ENCODE peak calls at places on chromosomes 7 and 10, in seven cellular contexts. One of them, this sample, is unnamed.

GRCh38 chr7:8823486-8823885 is 390.1 kb downstream of the NXPH1 start:
- DNase-seq in lung microvascular endothelial cell: no peak
- DNase-seq in Right ventricle myocardium superior: no peak
- DNase-seq in right lobe of liver: no peak
- DNase-seq in prostate gland: no peak
- DNase-seq in activated gamma-delta T cell treated with anti-CD3 and anti-CD28 coated beads, Interleukin-2, amount 50 U/mL, for 16 hours: no peak
- DNase-seq in hypothalamus: no peak
- DNase-seq in this sample: no peak

GRCh38 chr7:11343818-11344413 is 370.2 kb downstream of the PHF14 start:
- DNase-seq in hypothalamus: no peak
- DNase-seq in Right ventricle myocardium superior: no peak
- DNase-seq in activated gamma-delta T cell treated with anti-CD3 and anti-CD28 coated beads, Interleukin-2, amount 50 U/mL, for 16 hours: no peak
- DNase-seq in lung microvascular endothelial cell: peak; percentile 50
- DNase-seq in right lobe of liver: no peak
- DNase-seq in prostate gland: peak; percentile 5
- DNase-seq in this sample: no peak

GRCh38 chr7:103347507-103348267 is at the start of gene PSMC2:
- DNase-seq in hypothalamus: peak; percentile 83
- DNase-seq in Right ventricle myocardium superior: peak; percentile 79
- DNase-seq in activated gamma-delta T cell treated with anti-CD3 and anti-CD28 coated beads, Interleukin-2, amount 50 U/mL, for 16 hours: peak; percentile 77
- DNase-seq in lung microvascular endothelial cell: peak; percentile 88
- DNase-seq in prostate gland: peak; percentile 73
- DNase-seq in right lobe of liver: peak; percentile 47
- DNase-seq in this sample: peak; percentile 59

GRCh38 chr7:80675090-80675489 is 36.6 kb downstream of the CD36 start:
- DNase-seq in Right ventricle myocardium superior: no peak
- DNase-seq in prostate gland: no peak
- DNase-seq in activated gamma-delta T cell treated with anti-CD3 and anti-CD28 coated beads, Interleukin-2, amount 50 U/mL, for 16 hours: no peak
- DNase-seq in hypothalamus: no peak
- DNase-seq in lung microvascular endothelial cell: no peak
- DNase-seq in right lobe of liver: no peak
- DNase-seq in this sample: no peak

GRCh38 chr7:132577206-132578049 is 1.2 kb upstream of the PLXNA4 start:
- DNase-seq in Right ventricle myocardium superior: peak; percentile 89
- DNase-seq in right lobe of liver: peak; percentile 52
- DNase-seq in activated gamma-delta T cell treated with anti-CD3 and anti-CD28 coated beads, Interleukin-2, amount 50 U/mL, for 16 hours: no peak
- DNase-seq in prostate gland: peak; percentile 45
- DNase-seq in hypothalamus: peak; percentile 38
- DNase-seq in lung microvascular endothelial cell: peak; percentile 89
- DNase-seq in this sample: peak; percentile 54

GRCh38 chr7:5997210-5997808 is 11.5 kb downstream of the PMS2 start:
- DNase-seq in lung microvascular endothelial cell: peak; percentile 84
- DNase-seq in right lobe of liver: peak; percentile 27
- DNase-seq in Right ventricle myocardium superior: no peak
- DNase-seq in prostate gland: peak; percentile 62
- DNase-seq in hypothalamus: no peak
- DNase-seq in activated gamma-delta T cell treated with anti-CD3 and anti-CD28 coated beads, Interleukin-2, amount 50 U/mL, for 16 hours: no peak
- DNase-seq in this sample: no peak

GRCh38 chr7:129122751-129123516 is 21.6 kb upstream of the TSPAN33 start:
- DNase-seq in lung microvascular endothelial cell: no peak
- DNase-seq in activated gamma-delta T cell treated with anti-CD3 and anti-CD28 coated beads, Interleukin-2, amount 50 U/mL, for 16 hours: no peak
- DNase-seq in right lobe of liver: no peak
- DNase-seq in Right ventricle myocardium superior: no peak
- DNase-seq in hypothalamus: no peak
- DNase-seq in prostate gland: no peak
- DNase-seq in this sample: no peak

GRCh38 chr10:35635576-35635975 is 6.5 kb downstream of the FZD8 start:
- DNase-seq in hypothalamus: peak; percentile 39
- DNase-seq in Right ventricle myocardium superior: no peak
- DNase-seq in lung microvascular endothelial cell: peak; percentile 82
- DNase-seq in right lobe of liver: no peak
- DNase-seq in prostate gland: peak; percentile 41
- DNase-seq in activated gamma-delta T cell treated with anti-CD3 and anti-CD28 coated beads, Interleukin-2, amount 50 U/mL, for 16 hours: no peak
- DNase-seq in this sample: peak; percentile 48

GRCh38 chr10:91185239-91185875 is 35.1 kb upstream of the PCGF5 start:
- DNase-seq in right lobe of liver: no peak
- DNase-seq in prostate gland: no peak
- DNase-seq in lung microvascular endothelial cell: no peak
- DNase-seq in activated gamma-delta T cell treated with anti-CD3 and anti-CD28 coated beads, Interleukin-2, amount 50 U/mL, for 16 hours: no peak
- DNase-seq in hypothalamus: no peak
- DNase-seq in Right ventricle myocardium superior: no peak
- DNase-seq in this sample: no peak

GRCh38 chr7:88432321-88432720 is 125.6 kb upstream of the STEAP4 start:
- DNase-seq in right lobe of liver: no peak
- DNase-seq in prostate gland: no peak
- DNase-seq in lung microvascular endothelial cell: no peak
- DNase-seq in activated gamma-delta T cell treated with anti-CD3 and anti-CD28 coated beads, Interleukin-2, amount 50 U/mL, for 16 hours: no peak
- DNase-seq in Right ventricle myocardium superior: no peak
- DNase-seq in hypothalamus: no peak
- DNase-seq in this sample: no peak

GRCh38 chr7:36096460-36097095 is 56.5 kb upstream of the EEPD1 start:
- DNase-seq in Right ventricle myocardium superior: no peak
- DNase-seq in activated gamma-delta T cell treated with anti-CD3 and anti-CD28 coated beads, Interleukin-2, amount 50 U/mL, for 16 hours: no peak
- DNase-seq in right lobe of liver: no peak
- DNase-seq in prostate gland: no peak
- DNase-seq in hypothalamus: no peak
- DNase-seq in lung microvascular endothelial cell: peak; percentile 28
- DNase-seq in this sample: no peak

GRCh38 chr7:19567011-19567410 is 141.8 kb downstream of the POLR1F start:
- DNase-seq in prostate gland: no peak
- DNase-seq in Right ventricle myocardium superior: no peak
- DNase-seq in activated gamma-delta T cell treated with anti-CD3 and anti-CD28 coated beads, Interleukin-2, amount 50 U/mL, for 16 hours: no peak
- DNase-seq in hypothalamus: no peak
- DNase-seq in right lobe of liver: no peak
- DNase-seq in lung microvascular endothelial cell: no peak
- DNase-seq in this sample: no peak

GRCh38 chr10:71212249-71213126 is at the start of gene UNC5B:
- DNase-seq in prostate gland: peak; percentile 88
- DNase-seq in hypothalamus: peak; percentile 74
- DNase-seq in right lobe of liver: peak; percentile 90
- DNase-seq in activated gamma-delta T cell treated with anti-CD3 and anti-CD28 coated beads, Interleukin-2, amount 50 U/mL, for 16 hours: peak; percentile 18
- DNase-seq in lung microvascular endothelial cell: peak; percentile 94
- DNase-seq in Right ventricle myocardium superior: peak; percentile 94
- DNase-seq in this sample: peak; percentile 91

GRCh38 chr10:118967160-118967559 is 62.4 kb upstream of the NANOS1 start:
- DNase-seq in hypothalamus: no peak
- DNase-seq in right lobe of liver: no peak
- DNase-seq in prostate gland: no peak
- DNase-seq in Right ventricle myocardium superior: no peak
- DNase-seq in lung microvascular endothelial cell: no peak
- DNase-seq in activated gamma-delta T cell treated with anti-CD3 and anti-CD28 coated beads, Interleukin-2, amount 50 U/mL, for 16 hours: no peak
- DNase-seq in this sample: no peak

GRCh38 chr7:14902589-14902963 is at the start of gene DGKB:
- DNase-seq in Right ventricle myocardium superior: peak; percentile 32
- DNase-seq in hypothalamus: peak; percentile 3
- DNase-seq in right lobe of liver: no peak
- DNase-seq in prostate gland: no peak
- DNase-seq in lung microvascular endothelial cell: no peak
- DNase-seq in activated gamma-delta T cell treated with anti-CD3 and anti-CD28 coated beads, Interleukin-2, amount 50 U/mL, for 16 hours: no peak
- DNase-seq in this sample: no peak

GRCh38 chr7:157270060-157270444 is 66.8 kb upstream of the DNAJB6 start:
- DNase-seq in prostate gland: no peak
- DNase-seq in hypothalamus: no peak
- DNase-seq in lung microvascular endothelial cell: no peak
- DNase-seq in Right ventricle myocardium superior: no peak
- DNase-seq in activated gamma-delta T cell treated with anti-CD3 and anti-CD28 coated beads, Interleukin-2, amount 50 U/mL, for 16 hours: no peak
- DNase-seq in right lobe of liver: no peak
- DNase-seq in this sample: no peak

GRCh38 chr7:33750177-33750576 is 155.2 kb upstream of the BMPER start:
- DNase-seq in activated gamma-delta T cell treated with anti-CD3 and anti-CD28 coated beads, Interleukin-2, amount 50 U/mL, for 16 hours: no peak
- DNase-seq in lung microvascular endothelial cell: no peak
- DNase-seq in right lobe of liver: no peak
- DNase-seq in Right ventricle myocardium superior: no peak
- DNase-seq in hypothalamus: no peak
- DNase-seq in prostate gland: no peak
- DNase-seq in this sample: no peak

GRCh38 chr10:44959243-44960097 is at the start of gene RASSF4:
- DNase-seq in prostate gland: peak; percentile 89
- DNase-seq in hypothalamus: peak; percentile 77
- DNase-seq in lung microvascular endothelial cell: peak; percentile 87
- DNase-seq in activated gamma-delta T cell treated with anti-CD3 and anti-CD28 coated beads, Interleukin-2, amount 50 U/mL, for 16 hours: peak; percentile 87
- DNase-seq in right lobe of liver: peak; percentile 98
- DNase-seq in Right ventricle myocardium superior: peak; percentile 97
- DNase-seq in this sample: peak; percentile 88

GRCh38 chr10:74165530-74165901 is 14.5 kb downstream of the ADK start:
- DNase-seq in activated gamma-delta T cell treated with anti-CD3 and anti-CD28 coated beads, Interleukin-2, amount 50 U/mL, for 16 hours: no peak
- DNase-seq in prostate gland: no peak
- DNase-seq in lung microvascular endothelial cell: no peak
- DNase-seq in right lobe of liver: no peak
- DNase-seq in hypothalamus: no peak
- DNase-seq in Right ventricle myocardium superior: no peak
- DNase-seq in this sample: no peak

GRCh38 chr7:156666368-156667109 is 26.0 kb downstream of the RNF32 start:
- DNase-seq in right lobe of liver: no peak
- DNase-seq in prostate gland: no peak
- DNase-seq in Right ventricle myocardium superior: no peak
- DNase-seq in hypothalamus: no peak
- DNase-seq in lung microvascular endothelial cell: no peak
- DNase-seq in activated gamma-delta T cell treated with anti-CD3 and anti-CD28 coated beads, Interleukin-2, amount 50 U/mL, for 16 hours: no peak
- DNase-seq in this sample: no peak

This sample was measured in progenitor cell of endocrine pancreas.